ENCODE peak calls at places on chromosomes 2 and 18, in five cellular contexts. D, T, H, Y and A are unnamed samples.

GRCh38 chr2:71531522-71532047 is 78.2 kb downstream of the DYSF start:
- DNase-seq in T (no peak), Y (no peak), D (no peak), H (no peak), A (no peak)

GRCh38 chr2:31254237-31255203 is 20.6 kb downstream of the EHD3 start:
- DNase-seq in Y (no peak), T (no peak), H (no peak), D (no peak), A (no peak)

GRCh38 chr2:158507141-158507540 is 50.4 kb downstream of the PKP4 start:
- DNase-seq in Y (no peak), T (no peak), H (no peak), D (no peak), A (no peak)

GRCh38 chr18:23981369-23981768 is 33.2 kb upstream of the TTC39C start:
- DNase-seq in T (peak), Y (no peak), D (no peak), H (no peak), A (no peak)

GRCh38 chr2:134765987-134766386 is 47.2 kb upstream of the TMEM163 start:
- DNase-seq in H (no peak), D (no peak), Y (no peak), T (no peak), A (no peak)

GRCh38 chr2:96305979-96306308 is 598 bp upstream of the SNRNP200 start:
- DNase-seq in T (no peak), D (peak), Y (no peak), H (no peak), A (no peak)

GRCh38 chr2:88131999-88132368 is 4.1 kb upstream of the FABP1 start:
- DNase-seq in T (no peak), Y (no peak), D (no peak), H (no peak), A (no peak)

GRCh38 chr2:160043265-160043664 is 19.1 kb downstream of the PLA2R1 start:
- DNase-seq in D (no peak), Y (no peak), H (no peak), T (no peak), A (no peak)

GRCh38 chr18:62881509-62882016 is 166.2 kb downstream of the PHLPP1 start:
- DNase-seq in Y (no peak), D (no peak), T (no peak), H (no peak), A (no peak)

GRCh38 chr18:76410033-76410432 is 85.0 kb downstream of the ZNF516 start:
- DNase-seq in Y (no peak), H (no peak), T (no peak), D (no peak), A (no peak)

GRCh38 chr2:5967506-5967905 is 275.3 kb downstream of the SOX11 start:
- DNase-seq in D (no peak), T (no peak), Y (no peak), H (no peak), A (no peak)